ENCODE peak calls at places on chromosomes 2 and 18, in five cellular contexts. P, G, O, W and K are unnamed samples.

GRCh38 chr18:10839401-10839800 is 310.0 kb downstream of the PIEZO2 start:
- DNase-seq in O (no peak), W (no peak), G (no peak), P (no peak), K (no peak)

GRCh38 chr2:48306409-48307284 is 223.3 kb upstream of the STON1 start:
- DNase-seq in O (no peak), P (no peak), G (no peak), W (no peak), K (peak; percentile 26)

GRCh38 chr2:220674033-220674432 is 898.1 kb downstream of the EPHA4 start:
- DNase-seq in O (no peak), W (no peak), G (no peak), P (no peak), K (no peak)

GRCh38 chr2:145744541-145745386 is 1224.8 kb upstream of the ZEB2 start:
- DNase-seq in P (no peak), G (no peak), O (no peak), W (no peak), K (peak; percentile 95)

GRCh38 chr2:85503168-85503610 is 35.8 kb upstream of the MAT2A start:
- DNase-seq in G (no peak), P (no peak), W (no peak), O (peak; percentile 47), K (no peak)

GRCh38 chr18:11669271-11669947 is 19.7 kb upstream of the GNAL start:
- DNase-seq in P (no peak), W (no peak), O (no peak), G (no peak), K (no peak)

GRCh38 chr2:128306081-128306930 is 12.4 kb downstream of the HS6ST1 start:
- DNase-seq in O (peak; percentile 95), P (peak; percentile 51), G (peak; percentile 84), W (no peak), K (peak; percentile 100)

GRCh38 chr2:74334931-74335333 is 8.3 kb downstream of the SLC4A5 start:
- DNase-seq in W (peak; percentile 51), G (peak; percentile 72), O (peak; percentile 59), P (peak; percentile 77), K (peak; percentile 72)

GRCh38 chr2:30046396-30046795 is 100.4 kb upstream of the YPEL5 start:
- DNase-seq in O (no peak), P (no peak), G (no peak), W (no peak), K (no peak)

GRCh38 chr2:85935746-85936208 is 47.0 kb upstream of the ST3GAL5 start:
- DNase-seq in P (no peak), W (peak; percentile 25), O (no peak), G (peak; percentile 87), K (peak; percentile 71)

GRCh38 chr2:60822987-60823386 is 58.4 kb upstream of the REL start:
- DNase-seq in O (no peak), G (no peak), W (no peak), P (no peak), K (no peak)

GRCh38 chr2:70930371-70931329 is 5.0 kb upstream of the ATP6V1B1 start:
- DNase-seq in P (no peak), W (no peak), O (no peak), G (no peak), K (no peak)

GRCh38 chr2:109126501-109126860 is 2.5 kb upstream of the SH3RF3 start:
- DNase-seq in P (no peak), O (no peak), W (no peak), G (no peak), K (peak; percentile 92)

GRCh38 chr2:88254437-88255081 is 84.4 kb downstream of the THNSL2 start:
- DNase-seq in P (no peak), W (no peak), O (no peak), G (no peak), K (no peak)

GRCh38 chr2:32277363-32277673 is 386 bp upstream of the YIPF4 start:
- DNase-seq in O (no peak), G (no peak), W (no peak), P (no peak), K (no peak)

GRCh38 chr2:102224824-102225739 is 38.3 kb downstream of the IL1RL2 start:
- DNase-seq in G (no peak), O (peak; percentile 60), P (no peak), W (no peak), K (no peak)

GRCh38 chr2:83196225-83196624 is 1262.9 kb downstream of the SUCLG1 start:
- DNase-seq in W (no peak), G (no peak), O (peak; percentile 12), P (no peak), K (peak; percentile 42)

GRCh38 chr2:231238694-231239093 is 40.3 kb downstream of the ARMC9 start:
- DNase-seq in P (peak; percentile 75), G (no peak), W (no peak), O (no peak), K (no peak)

GRCh38 chr2:231244382-231245252 is 46.2 kb downstream of the ARMC9 start:
- DNase-seq in W (no peak), P (no peak), G (no peak), O (no peak), K (no peak)

GRCh38 chr2:231239751-231240150 is 41.3 kb downstream of the ARMC9 start:
- DNase-seq in P (no peak), W (no peak), G (no peak), O (no peak), K (no peak)

GRCh38 chr2:231243883-231244282 is 45.5 kb downstream of the ARMC9 start:
- DNase-seq in O (no peak), W (no peak), P (no peak), G (no peak), K (no peak)

GRCh38 chr2:231241755-231242507 is 43.5 kb downstream of the ARMC9 start:
- DNase-seq in O (no peak), W (no peak), P (no peak), G (no peak), K (no peak)
- TF ChIP-seq MAFK in O (peak; percentile 16), W (no peak), P (no peak), G (no peak), K (no peak)

GRCh38 chr2:97654791-97655190 is 8.9 kb downstream of the COX5B start:
- DNase-seq in O (no peak), P (no peak), G (no peak), W (no peak), K (no peak)
- TF ChIP-seq POLR2A in O (peak; percentile 7), P (peak; percentile 48), G (no peak), W (no peak), K (no peak)

DNA sequence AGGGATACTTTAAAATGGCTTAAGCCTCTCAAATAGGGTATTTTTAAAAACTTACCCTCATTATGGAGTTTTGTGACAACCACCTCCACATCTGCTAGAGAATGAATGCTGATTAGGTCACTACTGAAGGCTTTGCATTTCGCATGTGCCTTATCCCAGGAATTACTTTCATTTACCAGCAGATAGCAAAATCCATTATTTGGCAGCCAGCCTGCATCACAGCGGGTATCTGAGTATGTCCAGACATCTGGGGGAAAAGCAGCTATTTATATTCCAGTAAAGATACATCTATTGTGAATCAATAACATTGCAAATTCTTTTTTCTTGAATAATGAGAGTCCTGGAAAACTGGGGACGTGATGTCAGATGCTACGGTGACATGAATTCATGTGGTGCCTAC is 84.1 kb upstream of the CD302 start:
- DNase-seq in W (no peak), O (no peak), P (no peak), G (no peak), K (no peak)
- TF ChIP-seq MAFK in W (no peak), O (no peak), P (no peak), G (no peak), K (no peak)

DNA sequence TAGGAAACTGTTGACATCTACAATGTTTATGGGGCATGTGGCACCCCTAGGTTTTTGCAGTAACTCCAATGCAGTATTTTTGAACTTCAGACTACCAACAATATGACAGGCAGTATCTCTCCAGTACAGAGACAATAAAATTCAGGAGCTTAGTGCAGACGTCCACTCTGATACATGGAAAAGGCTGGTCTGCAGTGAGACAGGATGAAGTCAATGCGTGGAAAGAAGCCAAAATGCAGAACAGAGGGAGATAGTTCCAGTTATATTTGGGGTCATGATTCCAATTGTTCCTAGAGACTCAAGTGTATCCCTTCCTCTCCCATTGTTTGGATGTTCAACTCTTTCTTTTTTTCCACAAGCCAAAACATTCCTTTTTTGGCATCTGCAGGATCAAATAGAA is 18.7 kb upstream of the SMAD2 start:
- DNase-seq in W (no peak), G (no peak), P (no peak), O (no peak), K (no peak)
- TF ChIP-seq POLR2A in W (no peak), G (no peak), P (no peak), O (no peak), K (no peak)

DNA sequence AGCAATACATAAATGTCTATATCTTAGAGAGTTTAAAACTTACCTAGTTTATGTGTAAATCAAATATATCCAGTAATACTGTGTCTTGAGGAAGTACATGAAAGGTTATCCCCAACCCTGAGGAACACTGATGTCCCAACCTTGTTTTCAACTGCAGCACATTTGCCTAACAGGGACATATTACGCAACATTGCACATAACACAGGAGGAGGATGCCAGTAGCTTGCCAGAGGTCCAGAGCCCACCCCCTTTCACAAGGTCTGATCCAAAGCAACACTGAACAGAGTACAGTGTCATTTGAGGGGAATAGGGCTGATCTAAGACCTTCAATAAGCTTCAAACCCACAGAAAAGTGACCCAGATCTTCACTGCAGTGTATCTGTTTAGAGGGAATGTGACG is 678.5 kb downstream of the ARHGAP15 start:
- DNase-seq in G (no peak), P (no peak), O (peak; percentile 3), W (no peak), K (no peak)
- TF ChIP-seq MAFK in G (no peak), P (no peak), O (no peak), W (no peak), K (no peak)

DNA sequence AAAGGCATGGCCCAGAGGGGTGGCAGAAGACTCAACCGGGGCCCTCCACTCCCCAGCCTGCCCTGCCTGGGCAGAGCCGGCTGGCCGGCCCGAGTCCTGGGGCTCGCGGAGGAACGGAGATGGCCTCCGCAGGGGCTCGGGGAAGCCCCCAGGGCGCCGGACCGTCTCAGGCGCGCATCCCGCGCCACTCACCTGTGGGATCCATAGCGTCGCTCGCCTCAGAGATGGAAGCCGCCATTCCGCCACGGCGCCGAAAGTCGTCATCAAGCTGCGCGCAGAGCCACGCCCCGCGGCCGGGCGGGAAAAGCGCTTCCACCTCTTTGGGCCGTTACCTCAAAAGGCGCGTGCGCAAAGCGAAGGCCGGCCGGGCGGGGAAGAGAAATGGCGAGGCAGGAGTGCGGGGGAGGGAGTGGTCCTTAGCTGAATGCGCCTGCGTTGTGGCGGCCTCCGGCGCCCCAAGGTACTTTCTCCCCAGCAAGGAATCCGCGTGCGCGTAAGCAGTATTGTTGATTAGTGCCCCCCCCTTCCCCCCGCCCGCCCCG is at the start of gene SMPD4:
- DNase-seq in G (peak; percentile 43), P (peak; percentile 73), W (peak; percentile 70), O (peak; percentile 96), K (peak; percentile 93)
- TF ChIP-seq POLR2A in G (peak; percentile 54), P (peak; percentile 73), W (peak; percentile 67), O (peak; percentile 71), K (peak; percentile 30)

GRCh38 chr2:105261061-105261460 is 19.5 kb downstream of the GPR45 start:
- DNase-seq in W (no peak), O (no peak), G (no peak), P (peak; percentile 17), K (peak; percentile 96)
- TF ChIP-seq MAFK in W (no peak), O (no peak), G (no peak), P (no peak), K (peak; percentile 28)